ENCODE peak calls at places on chromosomes 4 and X, in four cellular contexts. B is SK-N-SH, Y is K562, H is HepG2. Z is an unnamed sample.

GRCh38 chrX:150525061-150525919 is 43.1 kb upstream of the MTM1 start:
- DNase-seq in B (no peak), Y (no peak), H (no peak), Z (no peak)

GRCh38 chr4:7761720-7762119 is 177.9 kb downstream of the AFAP1 start:
- DNase-seq in B (peak), Y (peak), H (peak), Z (peak)

GRCh38 chr4:156638332-156638731 is 333.3 kb downstream of the PDGFC start:
- DNase-seq in B (no peak), Y (no peak), H (no peak), Z (no peak)

GRCh38 chr4:123785515-123785914 is 388.9 kb downstream of the SPRY1 start:
- DNase-seq in B (no peak), Y (no peak), H (no peak), Z (peak)

GRCh38 chrX:11944486-11944885 is 186.4 kb downstream of the MSL3 start:
- DNase-seq in B (peak), Y (peak), H (no peak), Z (peak)

GRCh38 chrX:102966701-102967100 is 29.6 kb downstream of the RAB40AL start:
- DNase-seq in B (no peak), Y (no peak), H (no peak), Z (no peak)

GRCh38 chr4:155248002-155248896 is 39.8 kb downstream of the NPY2R start:
- DNase-seq in B (no peak), Y (no peak), H (no peak), Z (peak)

GRCh38 chr4:168923526-168924194 is 86.4 kb downstream of the CBR4 start:
- DNase-seq in B (peak), Y (peak), H (peak), Z (peak)

GRCh38 chr4:1614854-1615595 is 69.1 kb downstream of the FAM53A start:
- DNase-seq in B (no peak), Y (no peak), H (no peak), Z (no peak)

GRCh38 chrX:125810856-125811255 is 355.2 kb downstream of the DCAF12L2 start:
- DNase-seq in B (no peak), Y (no peak), H (no peak), Z (no peak)

GRCh38 chr4:74536557-74536956 is 91.6 kb downstream of the AREG start:
- DNase-seq in B (no peak), Y (no peak), H (no peak), Z (no peak)

GRCh38 chr4:7282094-7282370 is 89.7 kb downstream of the SORCS2 start:
- DNase-seq in B (peak), Y (no peak), H (no peak), Z (no peak)

GRCh38 chr4:99690472-99690871 is 32.8 kb upstream of the C4orf54 start:
- DNase-seq in B (no peak), Y (no peak), H (no peak), Z (no peak)

GRCh38 chrX:2581296-2581695 is 80.5 kb upstream of the DHRSX start:
- DNase-seq in B (no peak), Y (no peak), H (no peak), Z (no peak)

GRCh38 chrX:23737413-23737812 is 5.7 kb downstream of the ACOT9 start:
- DNase-seq in B (no peak), Y (no peak), H (no peak), Z (no peak)

GRCh38 chr4:19678763-19679162 is 572.9 kb upstream of the SLIT2 start:
- DNase-seq in B (no peak), Y (no peak), H (no peak), Z (no peak)

GRCh38 chr4:151841107-151841506 is 80.3 kb upstream of the GATB start:
- DNase-seq in B (no peak), Y (no peak), H (no peak), Z (no peak)

GRCh38 chr4:76354517-76355473 is 48.3 kb downstream of the STBD1 start:
- DNase-seq in B (no peak), Y (no peak), H (no peak), Z (no peak)

GRCh38 chr4:118821590-118822293 is 14.2 kb downstream of the SEC24D start:
- DNase-seq in B (no peak), Y (no peak), H (peak), Z (no peak)

GRCh38 chr4:145487626-145488025 is 6.0 kb downstream of the SMAD1 start:
- DNase-seq in B (no peak), Y (no peak), H (no peak), Z (no peak)

GRCh38 chr4:13542577-13543042 is 1.7 kb downstream of the NKX3-2 start:
- DNase-seq in B (no peak), Y (no peak), H (no peak), Z (no peak)

GRCh38 chr4:108213723-108214122 is 45.0 kb upstream of the LEF1 start:
- DNase-seq in B (no peak), Y (no peak), H (no peak), Z (no peak)

GRCh38 chr4:176123710-176124407 is 58.2 kb downstream of the WDR17 start:
- DNase-seq in B (peak), Y (peak), H (peak), Z (peak)

GRCh38 chrX:80879143-80879542 is 69.5 kb upstream of the BRWD3 start:
- DNase-seq in B (no peak), Y (no peak), H (no peak), Z (no peak)

GRCh38 chr4:75598390-75598789 is 31.9 kb downstream of the CDKL2 start:
- DNase-seq in B (no peak), Y (no peak), H (no peak), Z (no peak)

GRCh38 chrX:107826286-107827136 is 845 bp downstream of the MID2 start:
- DNase-seq in B (peak), Y (no peak), H (no peak), Z (peak)

GRCh38 chr4:181957088-181957487 is 286.1 kb upstream of the TENM3 start:
- DNase-seq in B (no peak), Y (no peak), H (no peak), Z (no peak)

GRCh38 chrX:37388413-37388812 is 39.2 kb downstream of the PRRG1 start:
- DNase-seq in B (no peak), Y (no peak), H (no peak), Z (no peak)

GRCh38 chrX:18961686-18962085 is 22.2 kb downstream of the PHKA2 start:
- DNase-seq in B (no peak), Y (no peak), H (no peak), Z (no peak)

GRCh38 chr4:8079031-8079885 is 79.4 kb downstream of the ABLIM2 start:
- DNase-seq in B (peak), Y (peak), H (no peak), Z (no peak)

GRCh38 chr4:147094228-147094627 is 148.6 kb upstream of the TTC29 start:
- DNase-seq in B (no peak), Y (no peak), H (no peak), Z (peak)

GRCh38 chr4:140344111-140344510 is 29.3 kb upstream of the SCOC start:
- DNase-seq in B (no peak), Y (no peak), H (no peak), Z (no peak)

GRCh38 chr4:8033776-8034528 is 94.3 kb upstream of the AFAP1 start:
- DNase-seq in B (no peak), Y (no peak), H (no peak), Z (no peak)

GRCh38 chr4:94307231-94307840 is 35.3 kb downstream of the HPGDS start:
- DNase-seq in B (no peak), Y (no peak), H (no peak), Z (no peak)

GRCh38 chr4:177016541-177017141 is 223.9 kb upstream of the VEGFC start:
- DNase-seq in B (no peak), Y (no peak), H (no peak), Z (no peak)

GRCh38 chr4:40325406-40326019 is 9.6 kb upstream of the CHRNA9 start:
- DNase-seq in B (peak), Y (peak), H (peak), Z (peak)

GRCh38 chr4:37687175-37687525 is 974 bp upstream of the RELL1 start:
- DNase-seq in B (no peak), Y (no peak), H (no peak), Z (no peak)

DNA sequence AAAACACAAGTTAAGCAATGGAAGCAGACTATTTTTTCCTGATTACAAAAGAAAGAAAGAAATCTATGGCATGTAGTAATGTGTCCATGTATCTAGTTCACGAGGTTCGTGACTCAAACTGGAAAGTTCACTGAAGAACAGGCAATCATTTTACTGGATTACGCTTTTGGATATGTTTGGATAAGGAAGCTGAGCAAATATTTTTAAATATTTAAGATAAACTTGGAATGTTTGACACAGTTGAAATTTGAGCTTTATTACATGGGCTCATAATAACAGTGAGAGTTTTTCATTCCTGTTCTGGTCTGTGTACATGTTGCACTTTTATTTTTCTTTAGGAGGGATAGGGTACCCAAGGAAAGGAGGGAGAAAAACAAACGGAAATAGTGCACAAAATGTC is 244.2 kb upstream of the GK2 start:
- DNase-seq in B (no peak), Y (no peak), H (peak), Z (no peak)
- TF ChIP-seq FOXJ3 in B (no peak), Y (no peak), H (no peak), Z (no peak)

GRCh38 chr4:11424000-11424399 is 4.7 kb downstream of the HS3ST1 start:
- DNase-seq in B (peak), Y (peak), H (peak), Z (peak)
- TF ChIP-seq FOXJ3 in B (no peak), Y (no peak), H (no peak), Z (no peak)

GRCh38 chrX:20522420-20522819 is 255.7 kb upstream of the RPS6KA3 start:
- DNase-seq in B (no peak), Y (no peak), H (no peak), Z (no peak)
- TF ChIP-seq FOXJ3 in B (no peak), Y (no peak), H (no peak), Z (no peak)

GRCh38 chr4:14831447-14831846 is 170.8 kb upstream of the CPEB2 start:
- DNase-seq in B (no peak), Y (no peak), H (no peak), Z (no peak)
- TF ChIP-seq FOXJ3 in B (no peak), Y (no peak), H (no peak), Z (no peak)